ENCODE peak calls at places on chromosomes 6 and 20, in eight cellular contexts. O is cardiac muscle cell, E is lung, Z is astrocyte of the spinal cord, S is tibial artery, K is fibroblast of lung, G is AG04450, U is fibroblast of villous mesenchyme. L is an unnamed sample.

GRCh38 chr6:33808781-33809180 is 5.0 kb upstream of the MLN start:
- DNase-seq in K (no peak), O (no peak), S (no peak), G (no peak), Z (no peak), U (no peak), E (no peak), L (no peak)

GRCh38 chr6:33313709-33314514 is at the start of gene TAPBP:
- DNase-seq in U (peak; percentile 78), G (no peak), K (peak; percentile 56), O (peak; percentile 59), E (peak; percentile 61), Z (peak; percentile 73), S (peak; percentile 83), L (no peak)

GRCh38 chr6:169252805-169253189 is 849 bp downstream of the THBS2 start:
- DNase-seq in O (peak; percentile 52), G (no peak), S (peak; percentile 67), K (peak; percentile 41), E (no peak), Z (peak; percentile 37), U (peak; percentile 22), L (no peak)

GRCh38 chr6:53325785-53326184 is 23.0 kb downstream of the ELOVL5 start:
- DNase-seq in G (no peak), K (no peak), U (no peak), Z (no peak), S (no peak), E (no peak), O (no peak), L (no peak)

GRCh38 chr6:42403831-42404230 is 47.9 kb downstream of the TRERF1 start:
- DNase-seq in E (no peak), O (no peak), Z (no peak), G (no peak), K (no peak), U (peak; percentile 34), S (no peak), L (no peak)

GRCh38 chr6:1327630-1328029 is 15.7 kb downstream of the FOXQ1 start:
- DNase-seq in S (no peak), U (no peak), Z (no peak), O (no peak), E (no peak), K (no peak), G (no peak), L (no peak)

GRCh38 chr6:165883851-165884640 is 221.0 kb upstream of the PDE10A start:
- DNase-seq in S (no peak), U (peak; percentile 37), Z (peak; percentile 18), K (no peak), G (no peak), E (no peak), O (peak; percentile 22), L (no peak)

GRCh38 chr6:166173292-166173951 is 5.8 kb upstream of the TBXT start:
- DNase-seq in K (no peak), S (no peak), E (peak; percentile 56), G (no peak), O (peak; percentile 41), Z (no peak), U (no peak), L (no peak)

GRCh38 chr20:36854343-36855240 is 21.3 kb upstream of the TLDC2 start:
- DNase-seq in U (peak; percentile 52), O (no peak), Z (no peak), S (no peak), E (no peak), K (no peak), G (no peak), L (no peak)

GRCh38 chr6:12196326-12196936 is 93.7 kb upstream of the EDN1 start:
- DNase-seq in G (peak; percentile 32), S (no peak), U (peak; percentile 12), Z (peak; percentile 66), O (peak; percentile 59), K (peak; percentile 37), E (no peak), L (no peak)

GRCh38 chr6:137095093-137095492 is 50.3 kb upstream of the IL20RA start:
- DNase-seq in E (no peak), K (no peak), O (no peak), Z (no peak), G (no peak), S (no peak), U (no peak), L (no peak)

GRCh38 chr20:61263084-61263695 is 11.1 kb downstream of the CDH4 start:
- DNase-seq in G (no peak), U (peak; percentile 31), Z (peak; percentile 33), K (peak; percentile 34), O (peak; percentile 22), S (no peak), E (no peak), L (no peak)

GRCh38 chr6:79737172-79737571 is 106.0 kb downstream of the SH3BGRL2 start:
- DNase-seq in O (peak; percentile 50), Z (peak; percentile 15), G (no peak), K (peak; percentile 22), E (no peak), S (no peak), U (no peak), L (no peak)
- TF ChIP-seq CTCF in O (no peak), Z (no peak), G (no peak), K (no peak), E (no peak), S (no peak), U (no peak), L (no peak)

GRCh38 chr20:31497838-31498540 is 16.3 kb upstream of the HM13 start:
- DNase-seq in E (no peak), Z (no peak), G (no peak), O (peak; percentile 90), S (no peak), K (peak; percentile 32), U (peak; percentile 20), L (no peak)
- TF ChIP-seq CTCF in E (no peak), Z (no peak), G (no peak), O (no peak), S (no peak), K (no peak), U (no peak), L (no peak)

DNA sequence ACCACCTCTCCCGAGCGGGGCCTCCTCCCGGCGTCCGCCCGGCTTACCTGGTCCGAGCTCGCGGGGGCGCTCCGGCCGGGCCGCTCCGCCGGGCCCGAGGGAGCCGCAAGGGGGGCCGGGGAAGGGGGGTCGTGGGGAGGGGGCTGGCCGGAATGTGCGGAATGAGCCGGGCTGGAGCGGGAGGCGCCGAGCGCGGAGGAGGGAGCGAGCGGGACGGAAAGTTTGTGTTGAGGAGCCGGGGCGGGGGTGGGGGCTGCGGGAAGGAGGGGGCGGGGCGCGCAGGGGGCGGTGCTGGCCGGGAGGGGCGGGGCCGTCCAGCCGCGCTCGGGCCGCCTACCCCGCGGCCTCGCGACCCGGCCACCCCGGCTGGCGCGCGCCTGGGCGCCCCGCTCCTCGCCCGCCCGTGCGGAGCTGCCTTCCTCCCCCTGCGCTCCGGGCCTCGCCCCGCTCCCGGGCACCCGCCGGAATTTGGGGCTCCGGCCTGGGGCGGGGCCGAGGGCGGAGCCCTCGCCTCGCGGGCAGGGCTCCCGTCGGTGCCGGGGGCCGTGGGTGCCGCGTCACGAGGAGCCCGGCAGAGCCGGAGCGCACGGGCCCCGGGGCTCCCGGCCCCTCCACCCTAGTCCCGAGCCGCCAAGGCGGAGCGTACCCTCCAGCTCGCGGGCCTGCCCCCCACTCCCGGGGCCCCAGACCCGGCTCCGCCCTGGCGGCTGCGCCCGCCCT is at the start of gene TEAD3:
- DNase-seq in S (peak; percentile 80), G (no peak), O (peak; percentile 83), E (peak; percentile 64), U (peak; percentile 82), Z (peak; percentile 47), K (peak; percentile 78), L (no peak)
- TF ChIP-seq CTCF in S (no peak), G (no peak), O (peak; percentile 14), E (no peak), U (no peak), Z (peak; percentile 12), K (peak; percentile 3), L (peak; percentile 4)

GRCh38 chr6:158753826-158754225 is 65.3 kb downstream of the EZR start:
- DNase-seq in E (no peak), G (no peak), Z (no peak), O (no peak), S (no peak), U (no peak), K (no peak), L (no peak)

GRCh38 chr6:158754738-158755137 is 64.4 kb downstream of the EZR start:
- DNase-seq in Z (no peak), G (no peak), S (no peak), U (no peak), E (no peak), K (no peak), O (no peak), L (no peak)

GRCh38 chr6:158751192-158751591 is 68.0 kb downstream of the EZR start:
- DNase-seq in G (no peak), O (no peak), K (no peak), Z (no peak), S (no peak), U (no peak), E (no peak), L (no peak)

GRCh38 chr6:158751842-158752424 is 67.2 kb downstream of the EZR start:
- DNase-seq in G (no peak), U (no peak), Z (no peak), E (no peak), K (no peak), O (no peak), S (no peak), L (no peak)

DNA sequence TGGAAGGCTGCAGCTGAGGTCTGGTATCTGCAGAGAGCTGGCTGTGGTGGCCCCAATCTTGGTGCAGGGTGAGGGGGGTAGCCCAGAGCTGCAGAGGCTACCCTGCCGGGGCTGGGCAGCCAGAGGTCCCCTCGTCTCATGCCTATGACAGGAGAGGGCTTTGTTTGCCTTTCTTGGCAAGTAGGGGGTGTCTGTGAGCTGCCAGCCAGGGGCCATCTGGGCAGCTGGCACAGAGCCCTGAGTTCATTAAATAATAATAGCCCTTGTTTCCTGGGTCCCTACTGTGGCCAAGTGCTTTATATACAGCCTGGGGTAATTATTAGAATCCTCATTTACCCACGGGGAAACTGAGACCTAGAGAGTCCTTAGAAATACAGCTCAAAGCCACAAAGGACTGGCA is 66.6 kb downstream of the EZR start:
- DNase-seq in O (peak; percentile 31), Z (no peak), U (peak; percentile 37), E (no peak), K (peak; percentile 43), S (no peak), G (no peak), L (no peak)
- TF ChIP-seq CTCF in O (peak; percentile 23), Z (peak; percentile 23), U (peak; percentile 18), E (no peak), K (peak; percentile 23), S (no peak), G (peak; percentile 20), L (peak; percentile 11)

GRCh38 chr20:48697845-48698491 is 129.8 kb downstream of the PREX1 start:
- DNase-seq in Z (peak; percentile 71), U (peak; percentile 88), S (peak; percentile 94), O (peak; percentile 94), G (peak; percentile 52), K (peak; percentile 79), E (peak; percentile 94), L (no peak)

GRCh38 chr20:48695738-48696137 is 132.1 kb downstream of the PREX1 start:
- DNase-seq in U (no peak), O (no peak), S (no peak), E (no peak), K (no peak), Z (no peak), G (no peak), L (no peak)

GRCh38 chr20:48695255-48695654 is 132.5 kb downstream of the PREX1 start:
- DNase-seq in S (no peak), K (no peak), Z (no peak), E (no peak), G (no peak), U (peak; percentile 38), O (no peak), L (no peak)

GRCh38 chr20:48701702-48702101 is 126.1 kb downstream of the PREX1 start:
- DNase-seq in K (no peak), U (no peak), O (no peak), Z (no peak), S (peak; percentile 43), E (no peak), G (no peak), L (no peak)

GRCh38 chr20:48698507-48699267 is 129.1 kb downstream of the PREX1 start:
- DNase-seq in S (no peak), U (no peak), E (no peak), O (no peak), G (no peak), Z (no peak), K (no peak), L (no peak)
- TF ChIP-seq CTCF in S (no peak), U (peak; percentile 25), E (no peak), O (no peak), G (no peak), Z (no peak), K (no peak), L (no peak)